ENCODE peak calls at places on chromosome 15, in five cellular contexts. U, S, X, Z and B are unnamed samples.

GRCh38 chr15:34055868-34056595 is 17.0 kb upstream of the AVEN start:
- DNase-seq in U (peak; percentile 34), S (no peak), X (no peak), Z (no peak), B (peak; percentile 74)

GRCh38 chr15:97567411-97567810 is 393.1 kb upstream of the ARRDC4 start:
- DNase-seq in U (no peak), S (no peak), X (no peak), Z (no peak), B (no peak)

GRCh38 chr15:69825941-69826817 is 271.5 kb downstream of the TLE3 start:
- DNase-seq in U (no peak), S (no peak), X (no peak), Z (no peak), B (no peak)

GRCh38 chr15:39924437-39924836 is 4.4 kb upstream of the GPR176 start:
- DNase-seq in U (no peak), S (no peak), X (no peak), Z (no peak), B (no peak)

GRCh38 chr15:95616306-95616705 is 714.2 kb upstream of the NR2F2 start:
- DNase-seq in U (no peak), S (no peak), X (no peak), Z (no peak), B (no peak)

GRCh38 chr15:31473384-31474058 is 146.9 kb downstream of the KLF13 start:
- DNase-seq in U (no peak), S (no peak), X (no peak), Z (no peak), B (no peak)

GRCh38 chr15:77631790-77632551 is 741 bp downstream of the LINGO1 start:
- DNase-seq in U (no peak), S (no peak), X (no peak), Z (no peak), B (no peak)

GRCh38 chr15:74422723-74423442 is 10.9 kb downstream of the SEMA7A start:
- DNase-seq in U (no peak), S (no peak), X (no peak), Z (no peak), B (peak; percentile 95)

GRCh38 chr15:98787936-98788757 is 139.8 kb downstream of the IGF1R start:
- DNase-seq in U (no peak), S (no peak), X (no peak), Z (no peak), B (peak; percentile 45)

GRCh38 chr15:90160781-90161727 is 40.1 kb upstream of the SEMA4B start:
- DNase-seq in U (no peak), S (peak; percentile 59), X (no peak), Z (peak; percentile 54), B (peak; percentile 70)

GRCh38 chr15:83436513-83437158 is 10.5 kb upstream of the SH3GL3 start:
- DNase-seq in U (peak; percentile 23), S (peak; percentile 11), X (no peak), Z (no peak), B (peak; percentile 65)